ENCODE peak calls at places on chromosomes 11 and 22, in four cellular contexts. J is transverse colon, R is uterus, S is sigmoid colon. Q is an unnamed sample.

GRCh38 chr11:119493712-119494111 is 70.7 kb upstream of the THY1 start:
- DNase-seq in S (no peak), R (no peak), J (peak; percentile 17), Q (no peak)

GRCh38 chr22:21082248-21082647 is 36.5 kb downstream of the LRRC74B start:
- DNase-seq in R (no peak), J (no peak), S (no peak), Q (no peak)

GRCh38 chr22:21923163-21923561 is 29.5 kb downstream of the PPM1F start:
- DNase-seq in S (no peak), J (no peak), R (no peak), Q (no peak)

GRCh38 chr11:25317221-25317620 is 820.4 kb downstream of the LUZP2 start:
- DNase-seq in R (no peak), J (no peak), S (no peak), Q (no peak)

GRCh38 chr11:126115253-126115540 is 52.5 kb upstream of the CDON start:
- DNase-seq in J (peak; percentile 71), S (peak; percentile 95), R (no peak), Q (no peak)

GRCh38 chr11:58060939-58061672 is 30.4 kb downstream of the OR6Q1 start:
- DNase-seq in J (no peak), R (no peak), S (no peak), Q (no peak)

GRCh38 chr22:17847360-17848078 is 73.2 kb upstream of the BID start:
- DNase-seq in J (no peak), R (no peak), S (no peak), Q (no peak)

GRCh38 chr11:110182886-110183285 is 89.7 kb downstream of the ZC3H12C start:
- DNase-seq in J (no peak), S (no peak), R (no peak), Q (peak; percentile 30)

GRCh38 chr22:23144926-23145906 is at the start of gene RAB36:
- DNase-seq in S (peak; percentile 99), J (peak; percentile 98), R (peak; percentile 99), Q (peak; percentile 90)
- TF ChIP-seq POLR2A in S (no peak), J (peak; percentile 61), R (no peak), Q (peak; percentile 33)

DNA sequence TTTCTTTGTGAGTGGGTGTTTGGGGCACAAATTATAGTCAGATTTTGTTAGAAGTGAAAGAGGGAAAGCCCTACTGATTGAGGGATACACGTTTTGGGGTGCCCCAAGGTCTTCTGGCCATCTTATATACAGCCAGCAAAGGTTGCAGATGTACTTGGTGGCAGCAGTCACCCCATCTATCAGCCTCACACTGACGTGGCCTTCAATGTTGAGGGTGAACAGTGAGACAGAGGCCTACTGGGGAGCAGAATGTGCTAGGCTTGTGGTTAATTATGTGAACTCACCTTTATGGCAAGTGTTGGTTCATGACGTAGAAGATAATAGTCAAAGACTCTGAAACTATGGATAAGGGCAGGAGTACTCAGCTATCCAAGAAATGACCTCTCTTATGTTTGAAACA is 121.2 kb downstream of the TRIM44 start:
- DNase-seq in J (no peak), R (no peak), S (no peak), Q (no peak)
- TF ChIP-seq POLR2A in J (no peak), R (no peak), S (no peak), Q (no peak)

DNA sequence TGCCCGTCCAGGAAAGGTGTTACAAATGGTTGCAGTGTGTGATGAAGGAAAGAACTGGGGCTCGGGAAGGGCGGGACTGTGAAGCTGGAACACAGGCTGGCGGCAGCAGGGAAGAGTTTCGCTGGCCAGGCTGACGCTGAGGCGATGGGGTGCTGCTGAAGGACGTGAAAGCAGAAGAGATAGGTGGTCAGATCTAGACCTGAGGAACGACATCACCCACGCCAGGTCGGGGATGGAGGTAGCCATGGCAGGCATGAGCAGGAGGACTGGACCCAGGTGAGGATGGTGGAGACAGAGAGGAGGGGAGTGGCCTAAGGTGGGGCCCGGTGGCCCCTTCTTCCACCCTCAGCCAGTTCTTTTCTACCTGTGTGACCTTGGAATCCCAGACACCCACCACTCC is 9.1 kb downstream of the CDC42EP2 start:
- DNase-seq in J (no peak), R (no peak), S (no peak), Q (no peak)
- TF ChIP-seq POLR2A in J (peak; percentile 5), R (no peak), S (no peak), Q (no peak)

GRCh38 chr22:50044485-50045143 is 13.5 kb downstream of the TTLL8 start:
- DNase-seq in R (no peak), S (no peak), J (no peak), Q (no peak)

GRCh38 chr22:50046019-50046415 is 12.1 kb downstream of the TTLL8 start:
- DNase-seq in J (no peak), S (no peak), R (no peak), Q (no peak)

GRCh38 chr22:50047346-50047745 is 10.8 kb downstream of the TTLL8 start:
- DNase-seq in R (no peak), J (no peak), S (no peak), Q (no peak)

GRCh38 chr22:50046481-50047245 is 11.4 kb downstream of the TTLL8 start:
- DNase-seq in R (no peak), J (no peak), S (peak; percentile 47), Q (no peak)

GRCh38 chr22:50045211-50046018 is 12.7 kb downstream of the TTLL8 start:
- DNase-seq in R (no peak), J (no peak), S (no peak), Q (no peak)
- TF ChIP-seq POLR2A in R (no peak), J (no peak), S (no peak), Q (no peak)

DNA sequence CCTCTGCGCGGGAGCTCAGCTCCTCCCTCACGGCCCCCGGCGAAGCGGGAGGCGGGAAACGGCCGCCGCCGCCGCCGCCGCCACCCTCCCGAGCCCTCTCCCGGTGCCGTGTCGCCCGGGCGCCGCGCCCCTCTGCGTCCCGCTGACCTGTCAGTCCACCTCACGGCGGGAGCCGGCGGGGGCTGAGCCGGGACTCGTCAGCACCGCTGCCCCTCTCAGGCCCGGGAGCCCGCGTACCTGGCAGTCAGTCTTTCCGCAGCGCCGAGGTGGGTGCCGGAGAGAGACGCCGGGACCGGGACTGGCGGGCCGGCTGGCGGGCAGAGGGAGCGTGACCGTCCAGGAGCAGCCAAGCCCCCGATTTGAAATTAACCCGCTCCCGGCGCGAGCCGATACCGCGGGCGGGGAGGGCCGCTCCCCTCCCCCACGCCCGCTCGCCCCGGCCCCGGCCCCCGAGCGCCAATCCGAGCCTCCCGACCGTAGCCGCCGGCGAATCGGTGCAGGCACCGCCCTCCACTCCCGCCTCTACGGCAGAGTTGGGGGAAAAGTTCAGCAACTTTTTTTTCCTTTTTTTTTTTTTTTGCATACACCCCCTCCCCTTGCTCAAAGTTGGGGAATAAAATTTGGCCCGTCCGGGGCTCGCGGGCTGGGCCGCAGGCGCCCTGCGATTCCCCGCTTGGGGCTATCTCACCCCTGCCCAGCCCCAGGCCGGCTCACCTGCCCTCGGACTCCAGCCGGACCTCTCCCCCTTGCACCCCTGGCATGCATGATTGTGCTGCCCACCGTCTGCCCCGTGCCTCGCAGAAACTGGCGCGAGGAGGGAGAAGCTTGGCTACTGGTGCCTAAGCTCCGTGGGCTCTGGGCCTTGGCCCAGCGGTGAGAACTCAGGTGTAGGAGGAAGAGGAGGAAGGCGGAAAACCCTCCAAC is 777 bp upstream of the E2F8 start:
- DNase-seq in J (peak; percentile 49), R (no peak), S (peak; percentile 66), Q (peak; percentile 58)
- TF ChIP-seq POLR2A in J (no peak), R (no peak), S (no peak), Q (peak; percentile 40)

Q was measured in H54.